ENCODE peak calls at places on chromosomes 2 and 18, in five cellular contexts. H, R, Q, L and T are unnamed samples.

GRCh38 chr2:199303814-199304213 is 153.9 kb downstream of the SATB2 start:
- DNase-seq in H (no peak), R (no peak), Q (no peak), L (no peak), T (no peak)

GRCh38 chr2:42777883-42778805 is 14.2 kb upstream of the OXER1 start:
- DNase-seq in H (no peak), R (no peak), Q (no peak), L (no peak), T (no peak)

GRCh38 chr2:73260338-73260984 is 23.8 kb downstream of the FBXO41 start:
- DNase-seq in H (no peak), R (no peak), Q (peak), L (no peak), T (peak)

GRCh38 chr18:317618-318017 is 49.8 kb upstream of the THOC1 start:
- DNase-seq in H (no peak), R (no peak), Q (no peak), L (no peak), T (no peak)

GRCh38 chr2:58261215-58261614 is 20.1 kb upstream of the FANCL start:
- DNase-seq in H (no peak), R (no peak), Q (no peak), L (no peak), T (no peak)

GRCh38 chr2:61671561-61672315 is 133.6 kb upstream of the XPO1 start:
- DNase-seq in H (no peak), R (no peak), Q (no peak), L (no peak), T (no peak)

GRCh38 chr2:176085861-176086771 is 2.4 kb upstream of the EVX2 start:
- DNase-seq in H (no peak), R (peak), Q (no peak), L (peak), T (no peak)

GRCh38 chr2:27638023-27638637 is 9.3 kb downstream of the GPN1 start:
- DNase-seq in H (no peak), R (no peak), Q (no peak), L (no peak), T (no peak)

GRCh38 chr2:86617738-86618137 is 5.9 kb downstream of the RNF103 start:
- DNase-seq in H (no peak), R (no peak), Q (no peak), L (no peak), T (no peak)

GRCh38 chr2:223989206-223989859 is 32.1 kb downstream of the MRPL44 start:
- DNase-seq in H (no peak), R (peak), Q (no peak), L (peak), T (peak)

GRCh38 chr2:98346259-98347236 is at the start of gene CNGA3:
- DNase-seq in H (no peak), R (no peak), Q (no peak), L (no peak), T (peak)

GRCh38 chr18:31977270-31977872 is 34.4 kb upstream of the TRAPPC8 start:
- DNase-seq in H (no peak), R (peak), Q (no peak), L (no peak), T (peak)

GRCh38 chr2:158357122-158357521 is 99.4 kb downstream of the CCDC148 start:
- DNase-seq in H (no peak), R (no peak), Q (no peak), L (no peak), T (no peak)

GRCh38 chr2:113963965-113964364 is 74.1 kb downstream of the ACTR3 start:
- DNase-seq in H (no peak), R (no peak), Q (no peak), L (no peak), T (no peak)

GRCh38 chr18:39345321-39345720 is 1779.7 kb upstream of the CELF4 start:
- DNase-seq in H (no peak), R (no peak), Q (no peak), L (no peak), T (no peak)

GRCh38 chr18:25042641-25043051 is 309.3 kb downstream of the ZNF521 start:
- DNase-seq in H (no peak), R (no peak), Q (no peak), L (no peak), T (no peak)

GRCh38 chr2:102438124-102438523 is 15.2 kb downstream of the IL18RAP start:
- DNase-seq in H (no peak), R (no peak), Q (no peak), L (no peak), T (no peak)

GRCh38 chr2:147025611-147026010 is 819.2 kb upstream of the ACVR2A start:
- DNase-seq in H (no peak), R (no peak), Q (peak), L (no peak), T (no peak)

GRCh38 chr2:171523339-171523931 is 1.2 kb downstream of the CYBRD1 start:
- DNase-seq in H (peak), R (peak), Q (peak), L (peak), T (peak)

GRCh38 chr2:151730242-151730975 is 3.9 kb downstream of the NEB start:
- DNase-seq in H (no peak), R (no peak), Q (no peak), L (no peak), T (no peak)

GRCh38 chr18:28357785-28358401 is 181.0 kb upstream of the CDH2 start:
- DNase-seq in H (no peak), R (peak), Q (no peak), L (no peak), T (no peak)

GRCh38 chr18:31598021-31598805 is 6.5 kb downstream of the TTR start:
- DNase-seq in H (no peak), R (no peak), Q (no peak), L (no peak), T (no peak)

GRCh38 chr18:10792181-10792580 is 266.4 kb downstream of the NAPG start:
- DNase-seq in H (no peak), R (no peak), Q (no peak), L (no peak), T (no peak)

GRCh38 chr2:56589194-56589593 is 405.4 kb downstream of the CCDC85A start:
- DNase-seq in H (no peak), R (no peak), Q (no peak), L (no peak), T (no peak)

GRCh38 chr2:206561962-206562361 is 80.3 kb upstream of the FAM237A start:
- DNase-seq in H (no peak), R (no peak), Q (no peak), L (no peak), T (no peak)

GRCh38 chr2:96626553-96626942 is 11.6 kb downstream of the KANSL3 start:
- DNase-seq in H (no peak), R (no peak), Q (no peak), L (no peak), T (no peak)

GRCh38 chr18:13276530-13277520 is 58.3 kb downstream of the LDLRAD4 start:
- DNase-seq in H (no peak), R (no peak), Q (no peak), L (no peak), T (no peak)

GRCh38 chr2:60961457-60961856 is 56.1 kb upstream of the PEX13 start:
- DNase-seq in H (no peak), R (no peak), Q (no peak), L (no peak), T (no peak)

GRCh38 chr2:2619995-2620394 is 288.9 kb upstream of the MYT1L start:
- DNase-seq in H (no peak), R (no peak), Q (no peak), L (no peak), T (no peak)

GRCh38 chr18:61735564-61736102 is 157.2 kb downstream of the RNF152 start:
- DNase-seq in H (no peak), R (no peak), Q (no peak), L (no peak), T (peak)

GRCh38 chr2:3762771-3763447 is 59.5 kb downstream of the DCDC2C start:
- DNase-seq in H (no peak), R (no peak), Q (no peak), L (no peak), T (no peak)

GRCh38 chr2:232809349-232810124 is 33.2 kb upstream of the KCNJ13 start:
- DNase-seq in H (no peak), R (no peak), Q (no peak), L (no peak), T (no peak)

GRCh38 chr18:27627927-27628326 is 442.8 kb upstream of the CHST9 start:
- DNase-seq in H (no peak), R (no peak), Q (no peak), L (no peak), T (no peak)

GRCh38 chr2:42850016-42850805 is 57.8 kb upstream of the HAAO start:
- DNase-seq in H (no peak), R (no peak), Q (no peak), L (no peak), T (no peak)

GRCh38 chr18:1559563-1559962 is 654.9 kb downstream of the ADCYAP1 start:
- DNase-seq in H (no peak), R (no peak), Q (no peak), L (no peak), T (peak)

GRCh38 chr2:164565345-164565744 is 55.9 kb downstream of the GRB14 start:
- DNase-seq in H (no peak), R (no peak), Q (no peak), L (no peak), T (peak)
- H3K27ac ChIP-seq in H (no peak), R (no peak), Q (no peak), L (no peak), T (peak)

DNA sequence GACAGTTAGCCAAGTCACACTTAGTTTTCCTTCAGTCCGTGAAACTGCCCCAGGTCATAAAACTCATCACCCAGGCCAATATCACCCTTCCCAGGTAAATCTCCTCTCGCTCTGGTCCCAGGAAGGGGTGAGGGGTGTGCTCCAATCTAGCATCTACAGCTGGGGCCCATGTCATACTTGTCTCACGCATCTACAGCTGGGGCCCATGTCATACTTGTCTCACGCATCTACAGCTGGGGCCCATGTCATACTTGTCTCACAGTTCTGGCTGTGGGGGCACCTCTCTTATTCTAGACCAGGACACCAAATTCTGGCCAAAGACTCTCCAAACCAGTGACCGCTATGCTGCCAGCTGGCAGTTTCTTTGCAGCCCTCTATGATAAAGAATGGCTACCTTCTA is 123.3 kb upstream of the DLGAP1 start:
- DNase-seq in H (no peak), R (no peak), Q (no peak), L (no peak), T (no peak)
- TF ChIP-seq POLR2A in H (no peak), R (no peak), Q (no peak), L (no peak), T (no peak)

GRCh38 chr2:204108874-204109295 is 172.3 kb downstream of the ICOS start:
- DNase-seq in H (no peak), R (no peak), Q (no peak), L (no peak), T (no peak)
- H3K27ac ChIP-seq in H (no peak), R (no peak), Q (no peak), L (no peak), T (no peak)

GRCh38 chr18:26181343-26181826 is 44.9 kb upstream of the TAF4B start:
- DNase-seq in H (no peak), R (no peak), Q (no peak), L (no peak), T (no peak)

GRCh38 chr18:26176134-26176533 is 42.5 kb downstream of the PSMA8 start:
- DNase-seq in H (no peak), R (no peak), Q (no peak), L (no peak), T (no peak)

GRCh38 chr18:26175481-26175880 is 41.8 kb downstream of the PSMA8 start:
- DNase-seq in H (no peak), R (no peak), Q (no peak), L (no peak), T (no peak)
- TF ChIP-seq POLR2A in H (no peak), R (no peak), Q (no peak), L (no peak), T (no peak)

DNA sequence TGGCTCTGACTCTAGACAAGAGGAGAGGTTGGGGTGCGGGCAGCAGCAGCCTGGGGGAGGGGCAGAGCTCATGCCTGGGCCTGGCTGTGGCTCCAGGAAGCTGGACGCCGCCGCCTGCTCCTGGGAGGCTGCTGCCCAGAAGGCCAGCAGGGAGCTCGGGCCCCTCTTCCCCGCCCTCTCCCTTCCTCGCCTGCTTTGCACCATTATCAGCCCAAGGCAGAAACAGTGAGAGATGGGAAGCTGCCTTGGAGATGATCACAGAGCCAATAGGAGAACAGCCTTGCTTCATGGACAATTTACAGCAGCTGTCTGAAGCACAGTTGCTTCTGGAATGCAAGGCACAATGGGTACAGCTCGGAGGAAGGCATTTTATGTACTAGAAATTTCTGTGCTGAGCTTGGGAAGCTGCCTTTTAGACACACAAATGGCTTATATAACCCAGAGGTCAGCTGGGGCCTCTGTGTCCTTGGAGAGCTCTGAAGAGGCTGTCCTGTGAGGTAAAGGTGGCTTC is 55.3 kb upstream of the AFF3 start:
- DNase-seq in H (peak), R (no peak), Q (peak), L (peak), T (peak)
- H3K27ac ChIP-seq in H (peak), R (no peak), Q (peak), L (peak), T (peak)

GRCh38 chr2:218605438-218605837 is 2.3 kb upstream of the PLCD4 start:
- DNase-seq in H (no peak), R (no peak), Q (no peak), L (no peak), T (no peak)

DNA sequence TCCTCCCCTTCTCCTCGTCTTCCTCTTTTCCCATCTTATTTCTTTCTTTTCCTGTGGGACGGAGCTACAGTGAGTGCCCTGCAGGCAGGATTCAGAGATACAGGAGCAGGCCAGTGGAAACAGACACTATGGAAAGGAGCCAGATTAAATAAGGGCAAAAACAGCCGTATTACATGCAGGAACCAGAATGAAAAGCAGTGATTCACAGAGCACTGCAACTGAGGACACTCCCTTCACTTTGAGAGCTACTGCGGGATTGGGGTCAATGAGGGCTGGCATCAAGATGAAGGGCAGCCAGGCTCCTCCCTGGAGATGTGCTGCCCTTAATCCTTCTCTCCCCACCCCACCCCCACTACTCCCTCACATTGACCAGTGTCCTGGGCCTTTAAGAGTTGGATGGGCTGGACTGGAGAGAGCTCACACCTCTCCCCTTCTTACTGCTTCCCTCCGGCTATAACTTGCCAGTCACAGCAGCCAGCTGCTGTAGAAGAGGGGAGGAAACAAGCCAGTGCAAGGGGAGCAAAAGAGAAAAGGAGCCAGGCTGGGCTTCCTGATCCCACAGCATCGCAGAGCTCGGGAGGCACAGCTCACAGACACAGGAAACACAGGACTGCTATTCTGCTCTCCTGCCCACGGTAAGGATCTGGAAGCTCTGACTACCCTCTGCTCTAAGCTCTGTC is at the start of gene PLCD4:
- DNase-seq in H (no peak), R (no peak), Q (no peak), L (no peak), T (no peak)
- TF ChIP-seq POLR2A in H (no peak), R (no peak), Q (no peak), L (no peak), T (no peak)

GRCh38 chr18:58670561-58671121 is 624 bp upstream of the MALT1 start:
- DNase-seq in H (no peak), R (peak), Q (no peak), L (no peak), T (no peak)

GRCh38 chr18:58671122-58671940 is at the start of gene MALT1:
- DNase-seq in H (peak), R (peak), Q (peak), L (peak), T (peak)

GRCh38 chr18:58674159-58674558 is 2.9 kb downstream of the MALT1 start:
- DNase-seq in H (no peak), R (no peak), Q (no peak), L (no peak), T (no peak)

GRCh38 chr18:58669731-58670379 is 1.4 kb upstream of the MALT1 start:
- DNase-seq in H (no peak), R (peak), Q (peak), L (no peak), T (no peak)

DNA sequence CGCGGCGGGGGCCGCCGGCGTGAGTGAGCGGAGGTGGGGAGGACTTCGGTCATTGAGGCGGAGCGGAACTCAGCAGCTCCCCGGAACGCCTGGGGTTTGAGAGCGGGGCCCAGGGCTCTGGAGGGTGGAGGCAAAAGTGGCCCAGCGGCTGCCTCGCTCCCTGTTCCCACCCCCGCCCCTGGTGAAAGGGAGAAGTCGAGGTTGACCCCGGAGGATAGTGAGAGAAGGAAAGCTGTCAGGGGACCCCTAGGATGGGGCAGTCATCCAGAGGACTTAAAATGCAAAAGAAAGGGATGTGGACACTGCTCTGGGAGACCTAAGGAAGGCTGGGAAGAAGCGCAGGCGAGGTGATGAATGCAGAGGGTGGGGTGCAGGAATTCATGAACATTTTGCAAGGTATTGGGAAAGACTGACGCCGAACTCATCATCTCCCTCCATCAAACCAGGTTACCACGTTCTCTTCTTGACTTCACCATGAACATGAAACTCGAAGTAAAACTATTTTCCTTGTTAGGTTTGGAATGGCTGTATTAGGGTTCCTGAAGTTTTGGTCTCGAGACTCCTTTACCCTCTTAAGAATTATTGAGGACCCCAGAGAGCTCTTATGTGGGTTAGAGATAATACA is 788 bp downstream of the MALT1 start:
- DNase-seq in H (no peak), R (no peak), Q (peak), L (no peak), T (no peak)
- H3K27ac ChIP-seq in H (peak), R (peak), Q (peak), L (peak), T (peak)

DNA sequence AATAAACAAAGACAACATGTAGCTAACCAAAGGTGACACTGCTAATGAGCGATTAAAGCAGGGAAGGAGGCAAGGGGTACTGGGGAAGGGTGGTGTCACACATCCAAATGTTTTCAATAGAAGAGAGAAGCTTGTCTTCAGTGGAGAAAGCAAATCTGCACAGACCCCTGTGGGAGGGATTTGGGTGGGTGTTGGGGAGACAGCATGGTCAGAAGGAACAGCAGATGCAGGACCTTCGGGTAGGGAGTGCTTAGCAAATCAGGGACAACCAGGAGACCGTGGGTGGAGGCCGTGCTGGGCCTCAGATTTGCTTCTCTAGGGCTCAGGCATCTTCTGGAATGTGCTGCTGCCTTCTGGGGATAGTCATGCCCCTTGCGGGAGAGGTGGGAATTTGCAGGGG is 185.3 kb upstream of the RAB6C start:
- DNase-seq in H (no peak), R (no peak), Q (no peak), L (no peak), T (no peak)
- TF ChIP-seq POLR2A in H (no peak), R (no peak), Q (no peak), L (no peak), T (no peak)

DNA sequence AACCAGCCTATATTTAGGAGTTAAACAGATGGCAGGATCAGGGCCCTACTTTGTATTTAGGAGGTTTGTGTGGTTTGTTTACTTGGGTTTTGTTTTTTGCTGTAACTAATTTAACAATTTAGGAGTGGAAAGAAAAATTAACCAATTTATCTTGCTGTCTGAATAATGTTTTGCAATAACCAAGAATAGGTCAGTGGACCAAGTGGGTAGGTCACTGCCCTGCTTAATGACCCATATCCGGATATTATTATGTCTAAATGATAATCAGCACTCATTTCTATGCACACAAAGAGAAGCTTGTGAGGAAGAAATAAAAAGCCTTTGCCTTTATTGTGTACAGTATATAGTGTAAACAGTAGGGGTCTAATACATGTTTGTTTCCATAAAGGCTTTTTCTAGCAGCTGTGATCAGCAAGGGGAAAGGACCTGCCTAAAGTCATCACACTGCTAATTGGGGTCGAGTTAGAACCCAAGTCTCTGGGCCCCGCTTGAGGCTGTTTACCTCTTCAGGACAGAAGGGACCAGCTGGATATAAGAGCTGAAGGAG is 76.6 kb downstream of the TGOLN2 start:
- DNase-seq in H (no peak), R (no peak), Q (no peak), L (no peak), T (no peak)
- H3K27ac ChIP-seq in H (no peak), R (no peak), Q (no peak), L (no peak), T (peak)